ENCODE peak calls at places on chromosomes 11 and 22, in six cellular contexts. T, G, R, O, S and F are unnamed samples.
A peak's percentile ranks its signal among the peaks of the same experiment; 100 is the strongest.

GRCh38 chr22:17121235-17122195 is at the start of gene TMEM121B:
- DNase-seq in S (peak; percentile 98), T (peak; percentile 66), G (peak; percentile 59), O (peak; percentile 44), R (no peak), F (peak; percentile 79)

GRCh38 chr11:57356179-57356757 is 18.1 kb downstream of the P2RX3 start:
- DNase-seq in S (no peak), R (no peak), O (no peak), T (no peak), G (no peak), F (no peak)

GRCh38 chr11:102241026-102241425 is 76.3 kb upstream of the BIRC3 start:
- DNase-seq in O (no peak), S (no peak), G (peak; percentile 50), T (peak; percentile 57), R (no peak), F (no peak)

GRCh38 chr22:45837507-45837906 is 139.5 kb downstream of the WNT7B start:
- DNase-seq in T (no peak), O (no peak), R (no peak), G (no peak), S (no peak), F (no peak)

GRCh38 chr11:117002639-117003305 is 95.5 kb downstream of the SIK3 start:
- DNase-seq in O (peak; percentile 42), T (no peak), G (no peak), S (no peak), R (no peak), F (no peak)

GRCh38 chr22:30038219-30038618 is 42.0 kb upstream of the HORMAD2 start:
- DNase-seq in O (peak; percentile 61), S (no peak), T (peak; percentile 76), R (no peak), G (peak; percentile 71), F (peak; percentile 92)

GRCh38 chr11:60891103-60891741 is 15.2 kb downstream of the PRPF19 start:
- DNase-seq in R (no peak), S (no peak), T (peak; percentile 35), O (no peak), G (peak; percentile 23), F (no peak)

GRCh38 chr11:72574534-72575460 is 99.4 kb downstream of the PDE2A start:
- DNase-seq in R (no peak), T (no peak), G (no peak), O (no peak), S (no peak), F (peak; percentile 49)

GRCh38 chr11:108697872-108698473 is 33.1 kb downstream of the DDX10 start:
- DNase-seq in S (peak; percentile 77), R (peak; percentile 51), T (peak; percentile 70), O (peak; percentile 61), G (peak; percentile 82), F (no peak)

GRCh38 chr11:13094930-13095687 is 86.0 kb downstream of the RASSF10 start:
- DNase-seq in S (no peak), G (no peak), R (no peak), O (no peak), T (no peak), F (no peak)

GRCh38 chr11:125452125-125452470 is 44.0 kb downstream of the FEZ1 start:
- DNase-seq in T (no peak), S (no peak), R (no peak), O (no peak), G (no peak), F (no peak)

GRCh38 chr11:132335311-132335710 is 964.9 kb downstream of the NTM start:
- DNase-seq in R (no peak), O (no peak), S (no peak), T (no peak), G (no peak), F (no peak)

GRCh38 chr22:40605676-40606250 is 30.8 kb downstream of the MRTFA start:
- DNase-seq in O (no peak), S (no peak), T (peak; percentile 71), G (peak; percentile 42), R (no peak), F (no peak)

GRCh38 chr11:2599561-2600189 is 100.1 kb downstream of the KCNQ1OT1 start:
- DNase-seq in G (no peak), T (no peak), S (no peak), O (no peak), R (no peak), F (no peak)

GRCh38 chr11:82547163-82547560 is 186.5 kb downstream of the FAM181B start:
- DNase-seq in R (no peak), T (no peak), O (no peak), G (no peak), S (no peak), F (no peak)

GRCh38 chr11:109490953-109491733 is 69.2 kb downstream of the C11orf87 start:
- DNase-seq in G (peak; percentile 5), R (no peak), O (no peak), T (peak; percentile 77), S (peak; percentile 38), F (peak; percentile 29)

GRCh38 chr11:1571760-1572199 is 291 bp downstream of the DUSP8 start:
- DNase-seq in G (no peak), R (no peak), S (no peak), T (no peak), O (no peak), F (peak; percentile 89)

GRCh38 chr11:43517518-43517917 is 158.8 kb downstream of the TTC17 start:
- DNase-seq in R (no peak), T (peak; percentile 33), G (peak; percentile 26), S (no peak), O (peak; percentile 14), F (peak; percentile 78)

GRCh38 chr11:77081381-77081851 is 14.6 kb downstream of the CAPN5 start:
- DNase-seq in T (no peak), R (no peak), O (no peak), G (no peak), S (no peak), F (peak; percentile 65)

GRCh38 chr22:40325315-40325714 is 21.0 kb upstream of the ADSL start:
- DNase-seq in R (no peak), O (no peak), S (no peak), T (no peak), G (no peak), F (no peak)

GRCh38 chr11:118928870-118929495 is 3.3 kb upstream of the BCL9L start:
- DNase-seq in S (peak; percentile 80), T (peak; percentile 70), G (peak; percentile 41), R (no peak), O (peak; percentile 55), F (peak; percentile 93)

GRCh38 chr11:73249304-73249703 is 22.8 kb upstream of the P2RY6 start:
- DNase-seq in R (no peak), S (no peak), T (peak; percentile 85), G (peak; percentile 22), O (peak; percentile 97), F (no peak)

GRCh38 chr11:46332093-46332567 is 15.1 kb upstream of the DGKZ start:
- DNase-seq in O (no peak), T (no peak), G (no peak), S (no peak), R (no peak), F (peak; percentile 70)

GRCh38 chr11:46332568-46333128 is 14.6 kb upstream of the DGKZ start:
- DNase-seq in T (no peak), S (peak; percentile 77), R (no peak), G (no peak), O (no peak), F (no peak)

GRCh38 chr11:46331653-46331984 is 15.6 kb upstream of the DGKZ start:
- DNase-seq in T (no peak), O (no peak), R (no peak), S (no peak), G (no peak), F (peak; percentile 54)

GRCh38 chr11:46330887-46331652 is 16.2 kb upstream of the DGKZ start:
- DNase-seq in G (no peak), O (no peak), R (no peak), S (no peak), T (no peak), F (no peak)

GRCh38 chr11:46330154-46330886 is 16.9 kb upstream of the DGKZ start:
- DNase-seq in O (no peak), T (no peak), G (no peak), S (no peak), R (no peak), F (peak; percentile 79)
- H3K4me3 ChIP-seq in O (no peak overlapping the region), T (no peak overlapping the region), G (no peak overlapping the region), S (peak overlapping the region; percentile 34), R (no peak overlapping the region), F (no peak overlapping the region)

GRCh38 chr11:7469351-7469865 is 15.9 kb upstream of the OLFML1 start:
- DNase-seq in T (no peak), R (no peak), G (no peak), O (no peak), S (no peak), F (no peak)

GRCh38 chr11:7471071-7471470 is 14.2 kb upstream of the OLFML1 start:
- DNase-seq in T (no peak), R (no peak), S (no peak), G (no peak), O (no peak), F (no peak)

DNA sequence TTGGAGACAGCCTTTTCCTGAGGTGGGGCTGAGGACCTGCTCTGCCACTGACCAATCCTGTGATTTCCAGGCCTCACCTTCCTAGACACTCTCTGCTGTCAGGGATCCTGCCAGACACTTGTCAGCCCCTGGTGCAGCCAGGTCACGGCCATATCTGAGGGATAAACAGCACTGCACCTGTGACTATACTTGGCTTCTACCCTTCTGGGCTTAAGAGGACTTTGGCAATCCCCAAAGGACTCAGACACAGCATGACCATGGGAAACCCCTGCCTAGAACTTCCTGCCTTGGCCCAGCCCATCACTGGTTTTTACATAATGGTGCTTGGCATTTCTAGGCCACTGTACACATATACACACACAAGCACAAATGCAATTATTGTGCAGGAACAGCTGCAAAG is 11.6 kb upstream of the OLFML1 start:
- DNase-seq in R (no peak), S (no peak), T (no peak), O (no peak), G (no peak), F (no peak)
- H3K4me2 ChIP-seq in R (no peak overlapping the region), S (no peak overlapping the region), T (no peak overlapping the region), O (no peak overlapping the region), G (no peak overlapping the region), F (no peak overlapping the region)

DNA sequence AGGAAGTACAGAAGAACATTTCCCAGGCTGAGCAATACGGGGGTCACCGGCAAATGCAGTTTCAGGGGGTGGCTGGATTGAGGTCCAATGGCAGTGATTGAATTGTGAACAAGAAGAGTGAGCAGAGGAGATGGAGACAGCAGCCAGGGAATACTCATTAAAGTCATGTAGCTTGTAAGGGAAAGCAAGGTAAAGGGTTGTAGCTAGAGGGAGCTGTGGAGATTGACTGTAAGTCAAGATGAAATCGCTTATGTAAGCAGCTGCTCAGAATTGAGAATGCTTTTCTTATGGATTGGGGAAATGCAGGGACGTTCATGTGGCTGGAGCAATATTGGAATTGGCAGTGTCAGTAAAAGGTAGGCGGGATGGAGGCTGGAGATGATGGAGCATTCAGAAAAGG is 111.4 kb upstream of the TBCEL start:
- DNase-seq in R (peak; percentile 53), O (peak; percentile 21), G (peak; percentile 57), T (peak; percentile 51), S (peak; percentile 77), F (peak; percentile 86)
- H3K27ac ChIP-seq in R (no peak overlapping the region), O (no peak overlapping the region), G (no peak overlapping the region), T (no peak overlapping the region), S (no peak overlapping the region), F (no peak overlapping the region)

DNA sequence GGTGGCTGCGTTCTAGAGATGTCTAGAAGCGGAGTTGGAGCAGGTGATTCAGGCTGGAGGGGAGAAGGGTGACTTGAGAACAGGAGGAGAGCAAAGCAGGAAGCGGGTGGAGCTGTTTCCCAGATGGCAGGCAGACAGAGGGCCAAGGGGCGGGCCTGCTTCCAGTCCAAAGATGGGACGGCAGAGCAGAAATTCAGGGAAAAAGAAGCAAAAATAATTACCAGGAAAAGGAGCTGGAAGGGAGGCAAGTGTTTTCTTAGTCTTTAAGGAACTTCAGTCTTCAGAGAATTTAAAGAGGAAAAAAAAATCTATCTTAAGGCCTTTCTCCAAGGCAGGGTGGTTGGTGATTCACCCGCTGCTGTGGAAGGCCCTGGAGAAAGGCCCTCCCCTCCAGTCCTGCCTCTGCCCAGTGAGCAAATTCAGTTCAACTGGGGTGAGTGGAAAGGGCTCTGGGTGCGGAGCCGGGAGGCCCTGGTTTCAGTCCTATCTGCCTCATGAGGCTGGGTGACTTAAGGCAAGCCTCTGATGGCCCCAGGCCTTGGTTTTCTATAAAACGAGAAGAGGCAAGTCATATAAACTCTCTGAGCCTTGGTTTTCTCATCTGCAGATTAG is 4.5 kb upstream of the CREB3L1 start:
- DNase-seq in T (peak; percentile 83), G (peak; percentile 76), O (no peak), R (no peak), S (no peak), F (peak; percentile 97)
- H3K4me3 ChIP-seq in T (no peak overlapping the region), G (no peak overlapping the region), O (no peak overlapping the region), R (no peak overlapping the region), S (no peak overlapping the region), F (peak overlapping the region; percentile 23)